ENCODE peak calls at places on chromosomes 13 and 19, in ten cellular contexts. N is GM04503; Z is activated T-cell treated with anti-CD3 and anti-CD28 coated beads, Interleukin-2, amount 50 U/mL, for 72 hours; O is progenitor cell of endocrine pancreas; H is Calu3; A is stimulated activated CD4-positive, alpha-beta T cell treated with anti-CD3 and anti-CD28 coated beads, TNF-alpha, amount 100 ng/mL, for 24 hours; E is PC-3; K is germinal center; L is A172; S is endothelial cell. W is an unnamed sample.

GRCh38 chr19:39951686-39952085 is 17.3 kb upstream of the FCGBP start:
- DNase-seq in K (no peak), Z (no peak), N (no peak), L (no peak), A (no peak), S (no peak), E (peak; percentile 38), H (no peak), O (no peak), W (peak; percentile 10)

GRCh38 chr13:76965759-76966421 is 17.6 kb downstream of the ACOD1 start:
- DNase-seq in K (no peak), N (peak; percentile 17), A (no peak), S (no peak), H (no peak), O (no peak), Z (no peak), E (peak; percentile 18), L (no peak), W (peak; percentile 78)

GRCh38 chr13:113305208-113305607 is 8.2 kb downstream of the LAMP1 start:
- DNase-seq in K (no peak), E (no peak), H (no peak), L (no peak), Z (no peak), N (peak; percentile 16), S (no peak), O (no peak), A (no peak), W (peak; percentile 50)

GRCh38 chr19:17415107-17415506 is 4.7 kb upstream of the MVB12A start:
- DNase-seq in O (no peak), H (no peak), L (no peak), N (no peak), Z (no peak), K (no peak), S (no peak), A (no peak), E (no peak), W (no peak)

GRCh38 chr19:52923782-52924593 is 760 bp upstream of the ZNF888 start:
- DNase-seq in S (peak; percentile 35), O (no peak), A (no peak), L (peak; percentile 13), N (no peak), H (peak; percentile 79), Z (no peak), K (no peak), E (peak; percentile 59), W (no peak)

GRCh38 chr19:41384351-41384750 is 8.0 kb downstream of the TMEM91 start:
- DNase-seq in L (no peak), N (no peak), S (no peak), Z (no peak), A (no peak), K (no peak), O (no peak), H (no peak), E (no peak), W (no peak)

GRCh38 chr19:752652-753517 is 2.0 kb downstream of the MISP start:
- DNase-seq in Z (no peak), O (peak; percentile 43), E (peak; percentile 94), S (no peak), H (peak; percentile 87), A (no peak), L (peak; percentile 98), N (peak; percentile 57), K (no peak), W (peak; percentile 91)

GRCh38 chr19:35484637-35485036 is 5.6 kb downstream of the KRTDAP start:
- DNase-seq in O (no peak), N (no peak), S (no peak), H (no peak), E (no peak), A (no peak), Z (peak; percentile 16), K (peak; percentile 91), L (no peak), W (no peak)

GRCh38 chr19:15453091-15453498 is 3.3 kb upstream of the WIZ start:
- DNase-seq in E (no peak), Z (no peak), O (no peak), N (no peak), L (no peak), S (no peak), A (no peak), K (no peak), H (no peak), W (no peak)

GRCh38 chr13:113739527-113740285 is 19.3 kb upstream of the TMEM255B start:
- DNase-seq in Z (no peak), L (no peak), H (no peak), S (no peak), O (no peak), A (no peak), K (no peak), E (no peak), N (no peak), W (no peak)

GRCh38 chr19:1218751-1219567 is 13.4 kb downstream of the STK11 start:
- DNase-seq in A (no peak), N (no peak), Z (no peak), O (no peak), E (no peak), S (no peak), L (no peak), H (no peak), K (no peak), W (no peak)

GRCh38 chr19:14530005-14530348 is 583 bp downstream of the TECR start:
- DNase-seq in Z (no peak), S (no peak), K (no peak), E (no peak), A (no peak), H (no peak), O (peak; percentile 65), N (no peak), L (no peak), W (no peak)

GRCh38 chr19:5001547-5002131 is 32.7 kb downstream of the KDM4B start:
- DNase-seq in Z (peak; percentile 16), N (no peak), A (peak; percentile 15), O (no peak), H (peak; percentile 23), S (peak; percentile 65), E (peak; percentile 76), L (peak; percentile 65), K (peak; percentile 69), W (peak; percentile 67)

GRCh38 chr19:18294467-18294864 is 13.0 kb upstream of the JUND start:
- DNase-seq in E (peak; percentile 61), L (no peak), H (no peak), O (no peak), Z (peak; percentile 97), S (no peak), N (no peak), K (peak; percentile 79), A (peak; percentile 72), W (no peak)

GRCh38 chr13:104487006-104487405 is 1420.8 kb upstream of the SLC10A2 start:
- DNase-seq in N (no peak), O (no peak), E (no peak), K (no peak), H (no peak), Z (no peak), A (no peak), S (no peak), L (peak; percentile 19), W (peak; percentile 54)

W was measured in astrocyte of the spinal cord.